ENCODE peak calls at places on chromosome 2, in ten cellular contexts. Q is spleen, Z is coronary artery, O is stomach, F is uterus, X is tibial nerve, T is psoas muscle, B is heart left ventricle, G is adrenal gland, U is AG09309. Y is an unnamed sample.

GRCh38 chr2:174939046-174939445 is 66.1 kb downstream of the CHN1 start:
- DNase-seq in T (no peak), G (no peak), F (no peak), Q (no peak), B (no peak), U (no peak), O (no peak), X (no peak), Z (no peak), Y (no peak)

GRCh38 chr2:8487461-8487932 is 194.4 kb upstream of the ID2 start:
- DNase-seq in U (no peak), Q (no peak), B (no peak), Z (no peak), O (no peak), X (no peak), G (no peak), F (no peak), T (no peak), Y (no peak)

GRCh38 chr2:99106905-99107304 is 34.6 kb upstream of the C2orf15 start:
- DNase-seq in Q (no peak), X (no peak), G (no peak), Z (no peak), T (no peak), O (no peak), B (no peak), F (no peak), U (no peak), Y (no peak)

GRCh38 chr2:38539086-38539485 is 63.6 kb downstream of the HNRNPLL start:
- DNase-seq in O (no peak), Q (no peak), Z (no peak), T (no peak), B (no peak), U (no peak), X (no peak), G (no peak), F (no peak), Y (no peak)

GRCh38 chr2:33215299-33215698 is 261.1 kb upstream of the RASGRP3 start:
- DNase-seq in G (peak), O (no peak), U (peak), F (no peak), Z (peak), X (peak), B (peak), Q (no peak), T (peak), Y (peak)

GRCh38 chr2:65075605-65076344 is 19.6 kb downstream of the CEP68 start:
- DNase-seq in O (peak), G (no peak), Q (peak), X (no peak), T (no peak), Z (no peak), F (no peak), B (peak), U (no peak), Y (no peak)

GRCh38 chr2:187614756-187615155 is 60.5 kb upstream of the TFPI start:
- DNase-seq in Q (no peak), B (no peak), Z (no peak), T (no peak), O (no peak), F (no peak), U (peak), G (no peak), X (no peak), Y (no peak)

GRCh38 chr2:107340955-107341354 is 455.0 kb upstream of the ST6GAL2 start:
- DNase-seq in Z (no peak), G (no peak), Q (no peak), U (no peak), O (no peak), B (no peak), T (no peak), F (no peak), X (no peak), Y (no peak)

GRCh38 chr2:202479090-202479489 is 103.0 kb downstream of the BMPR2 start:
- DNase-seq in Z (no peak), U (no peak), O (no peak), B (no peak), F (no peak), T (no peak), G (no peak), Q (no peak), X (no peak), Y (no peak)

GRCh38 chr2:239269173-239269865 is 131.5 kb downstream of the HDAC4 start:
- DNase-seq in T (no peak), Q (no peak), F (no peak), O (peak), G (peak), U (no peak), Z (no peak), B (no peak), X (no peak), Y (no peak)
- TF ChIP-seq CTCF in T (no peak), Q (no peak), F (no peak), O (no peak), G (no peak), U (no peak), Z (no peak), B (no peak), X (no peak), Y (no peak)

DNA sequence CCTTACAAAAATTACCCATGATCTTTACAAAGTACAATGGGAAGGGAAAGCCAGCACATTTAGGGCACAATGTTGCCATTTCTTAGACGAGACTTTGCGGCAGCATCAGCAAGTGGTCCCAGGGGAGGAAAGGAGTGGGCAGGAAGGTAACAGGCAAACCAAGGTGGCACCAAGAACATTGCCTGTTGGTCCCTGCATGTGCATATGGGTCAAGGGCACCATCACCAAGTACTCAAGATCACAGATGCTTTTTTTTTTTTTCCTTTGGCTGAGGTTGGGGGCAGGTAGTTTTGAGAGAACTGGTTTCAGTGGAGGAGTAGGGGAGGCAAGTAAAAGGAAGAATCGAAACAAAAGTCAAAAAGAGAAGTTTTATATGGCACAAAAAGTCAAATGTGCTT is 753 bp upstream of the CYTIP start:
- DNase-seq in T (no peak), F (no peak), Z (no peak), G (no peak), B (no peak), U (no peak), Q (peak), X (no peak), O (no peak), Y (no peak)
- H3K4me3 ChIP-seq in T (no peak), F (no peak), Z (no peak), G (no peak), B (no peak), U (no peak), Q (peak), X (no peak), O (peak), Y (no peak)

GRCh38 chr2:73907840-73908452 is 15.1 kb downstream of the ACTG2 start:
- DNase-seq in Q (no peak), T (no peak), F (no peak), X (no peak), Z (no peak), U (peak), G (peak), O (no peak), B (no peak), Y (no peak)
- TF ChIP-seq CTCF in Q (no peak), T (peak), F (no peak), X (no peak), Z (no peak), U (peak), G (no peak), O (no peak), B (peak), Y (peak)

DNA sequence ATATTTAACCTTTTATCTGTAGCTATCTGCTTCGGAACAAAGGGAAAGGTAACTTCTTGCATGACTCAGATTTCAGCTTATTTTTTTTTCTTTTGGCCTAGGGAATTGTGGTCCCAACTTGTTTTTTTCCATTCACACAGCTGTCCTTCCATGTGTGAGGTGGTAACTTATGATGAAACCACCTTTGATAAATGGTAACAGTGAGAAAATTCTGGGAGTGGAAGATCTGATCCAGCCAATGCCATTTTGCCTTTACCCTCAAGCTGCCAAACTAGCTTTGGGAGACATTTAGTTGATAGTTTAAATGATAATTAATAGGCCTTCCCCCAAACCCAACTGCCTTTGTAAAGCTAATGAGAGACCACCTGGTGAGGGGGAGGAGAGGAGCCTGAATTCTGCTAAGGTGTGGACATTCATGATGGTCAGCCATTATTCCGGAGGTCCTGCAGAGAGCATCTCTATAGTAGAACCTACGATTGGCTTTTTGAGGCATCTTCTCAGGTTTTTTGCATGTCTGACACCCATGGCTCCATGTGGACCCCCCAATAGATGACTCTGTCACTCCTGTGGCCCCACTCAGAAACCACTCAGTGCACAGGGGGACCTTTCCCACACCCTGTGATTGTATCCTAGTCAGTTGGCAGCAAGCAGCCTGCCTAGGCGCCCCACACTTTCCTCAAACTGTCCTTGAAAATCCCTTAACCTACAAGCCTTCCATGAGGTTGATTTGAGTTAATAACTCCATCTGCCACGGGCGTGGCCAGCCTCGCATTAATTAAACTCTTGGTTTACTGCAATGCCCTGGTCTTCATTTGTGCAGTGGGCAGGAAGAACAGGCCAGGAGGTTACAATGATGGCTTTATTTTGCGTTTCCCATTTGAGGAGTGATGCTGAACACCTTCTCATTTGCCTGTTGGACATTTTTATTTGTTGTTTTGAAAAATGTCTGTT is 263.5 kb upstream of the PXDN start:
- DNase-seq in X (no peak), Z (no peak), G (no peak), F (no peak), O (no peak), T (no peak), Q (no peak), B (no peak), U (no peak), Y (no peak)
- H3K4me3 ChIP-seq in X (no peak), Z (no peak), G (no peak), F (no peak), O (no peak), T (no peak), Q (no peak), B (no peak), U (no peak), Y (no peak)

DNA sequence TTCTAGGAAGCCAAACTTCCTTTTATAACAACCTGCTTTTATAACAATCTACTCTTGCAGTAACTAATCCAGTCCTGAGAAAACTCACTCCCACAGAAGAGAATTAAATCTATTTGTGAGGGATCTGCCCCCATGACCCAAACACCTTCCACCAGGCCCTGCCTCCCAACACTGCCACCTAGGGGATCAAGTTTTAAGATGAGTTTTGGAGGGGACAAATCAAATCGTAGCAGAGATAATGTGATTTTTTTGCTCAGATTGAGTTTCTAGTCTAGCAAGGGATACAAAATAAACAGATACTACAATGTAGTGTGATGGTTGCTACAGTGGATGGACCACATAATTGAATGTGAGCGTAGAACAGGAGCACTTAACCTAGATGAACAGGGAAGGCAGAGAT is 52.2 kb downstream of the NCOA1 start:
- DNase-seq in O (no peak), F (no peak), B (no peak), G (no peak), T (no peak), Z (no peak), X (no peak), U (no peak), Q (no peak), Y (no peak)
- TF ChIP-seq CTCF in O (no peak), F (no peak), B (peak), G (no peak), T (peak), Z (no peak), X (no peak), U (no peak), Q (no peak), Y (peak)

DNA sequence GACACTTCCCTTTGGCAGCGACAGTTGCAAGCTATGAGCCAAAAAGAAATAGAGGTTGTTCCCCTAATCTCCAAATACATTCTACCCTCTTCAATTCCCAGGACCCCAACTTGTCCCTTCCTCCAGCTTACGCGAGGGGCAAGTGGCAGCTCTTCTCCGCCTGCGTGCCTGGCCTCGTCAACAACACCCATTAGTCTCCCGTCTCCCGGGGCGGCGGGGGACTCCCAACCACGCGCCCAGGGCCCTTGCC is 545 bp upstream of the UBE2E3 start:
- DNase-seq in B (no peak), X (no peak), Z (peak), Q (no peak), U (no peak), G (no peak), O (no peak), F (no peak), T (no peak), Y (no peak)
- H3K4me3 ChIP-seq in B (peak), X (peak), Z (peak), Q (peak), U (peak), G (peak), O (peak), F (peak), T (peak), Y (peak)

DNA sequence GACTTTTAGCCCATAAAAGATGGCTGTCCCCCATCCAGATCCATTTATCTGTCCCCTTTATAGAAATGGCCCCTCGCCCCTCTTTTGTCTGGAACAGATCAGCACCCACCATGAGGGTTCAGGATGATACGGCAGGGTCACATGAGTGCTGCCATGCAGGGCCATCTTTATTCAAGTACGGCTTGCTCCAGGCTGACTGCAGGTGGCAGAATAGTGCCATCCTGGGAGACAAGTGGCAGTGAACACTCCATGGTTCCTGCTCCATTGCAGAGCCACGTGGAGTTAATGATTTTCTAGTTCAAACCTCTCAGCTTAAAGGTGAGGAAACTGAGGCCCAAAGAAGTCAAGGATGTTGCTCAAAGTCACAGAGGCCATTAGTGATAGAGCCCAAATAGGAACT is 180.6 kb downstream of the CLIP4 start:
- DNase-seq in X (no peak), B (no peak), T (no peak), F (no peak), Z (no peak), U (no peak), O (no peak), Q (no peak), G (no peak), Y (no peak)
- TF ChIP-seq CTCF in X (no peak), B (no peak), T (no peak), F (no peak), Z (no peak), U (peak), O (no peak), Q (no peak), G (peak), Y (peak)

GRCh38 chr2:27281442-27281841 is 787 bp upstream of the TRIM54 start:
- DNase-seq in X (no peak), Q (no peak), G (no peak), Z (no peak), T (peak), O (no peak), U (no peak), F (no peak), B (no peak), Y (no peak)

GRCh38 chr2:27281855-27282559 is at the start of gene TRIM54:
- DNase-seq in F (no peak), T (peak), U (no peak), B (no peak), O (no peak), X (no peak), Z (no peak), G (peak), Q (no peak), Y (no peak)

GRCh38 chr2:27280826-27281225 is 1.4 kb upstream of the TRIM54 start:
- DNase-seq in O (no peak), U (no peak), T (no peak), X (no peak), F (no peak), G (no peak), Q (no peak), Z (no peak), B (no peak), Y (no peak)

GRCh38 chr2:27284989-27285388 is 2.8 kb downstream of the TRIM54 start:
- DNase-seq in X (no peak), B (no peak), T (no peak), U (no peak), Q (no peak), Z (no peak), F (no peak), G (no peak), O (no peak), Y (no peak)

DNA sequence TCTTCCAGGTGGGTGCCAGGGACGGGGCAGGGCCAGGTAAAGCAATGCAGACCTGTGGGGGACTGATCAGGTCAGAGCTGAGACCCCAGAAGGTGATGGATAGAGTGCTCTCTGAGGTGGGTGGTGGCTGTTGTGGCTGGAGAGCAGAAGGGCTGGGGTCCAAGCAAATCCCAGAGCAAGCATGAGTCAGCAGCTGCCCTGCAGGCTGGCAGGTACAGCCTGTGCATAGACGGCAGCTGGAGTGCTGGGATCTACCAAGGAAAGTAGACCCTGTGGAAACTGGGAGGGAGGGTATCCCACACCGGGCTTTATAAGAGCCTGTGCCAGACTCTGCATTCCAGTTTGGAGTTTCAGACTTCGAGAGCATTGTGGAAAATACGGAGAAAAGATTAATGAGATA is 663 bp downstream of the TRIM54 start:
- DNase-seq in Z (no peak), F (no peak), Q (no peak), O (no peak), X (no peak), B (no peak), T (peak), G (no peak), U (no peak), Y (no peak)
- H3K4me3 ChIP-seq in Z (no peak), F (no peak), Q (no peak), O (no peak), X (no peak), B (peak), T (peak), G (peak), U (no peak), Y (no peak)